ENCODE peak calls at places on chromosomes 16 and 17, in ten cellular contexts. R, W, N, T, U, Q, K, V, Z and B are unnamed samples. For H3K9me3, the result is how much of the 10 kb centered on the place peaks cover.

GRCh38 chr16:80060470-80060869 is 459.9 kb upstream of the MAF start:
- DNase-seq in Q (no peak), R (no peak), Z (no peak), V (no peak), T (no peak), K (no peak), W (no peak), N (no peak), U (no peak), B (no peak)

GRCh38 chr16:30741461-30741914 is 6.7 kb upstream of the PHKG2 start:
- DNase-seq in W (peak), N (no peak), K (no peak), Q (peak), Z (no peak), T (no peak), U (peak), R (peak), V (no peak), B (peak)

GRCh38 chr16:65510850-65511249 is 389.0 kb upstream of the CDH11 start:
- DNase-seq in V (no peak), W (no peak), N (no peak), U (peak), Z (no peak), K (no peak), T (no peak), Q (no peak), R (no peak), B (no peak)

GRCh38 chr16:53893731-53894435 is 189.9 kb downstream of the FTO start:
- DNase-seq in K (no peak), U (peak), N (no peak), Q (no peak), W (peak), R (peak), V (no peak), T (peak), Z (no peak), B (no peak)

GRCh38 chr17:79899584-79899983 is 60.3 kb upstream of the CBX4 start:
- DNase-seq in V (no peak), R (no peak), K (no peak), U (no peak), Q (no peak), Z (no peak), N (no peak), W (no peak), T (no peak), B (no peak)

GRCh38 chr16:66263168-66263972 is 103.1 kb upstream of the CDH5 start:
- DNase-seq in W (no peak), K (no peak), R (no peak), T (no peak), Z (no peak), V (no peak), U (no peak), Q (no peak), N (peak), B (no peak)

GRCh38 chr17:4010754-4011153 is 46.5 kb upstream of the ATP2A3 start:
- DNase-seq in V (no peak), K (no peak), N (no peak), Z (no peak), W (no peak), U (no peak), R (no peak), Q (no peak), T (no peak), B (no peak)

GRCh38 chr17:4074831-4075495 is 67.9 kb downstream of the ZZEF1 start:
- DNase-seq in R (no peak), U (peak), Q (no peak), N (peak), Z (no peak), W (peak), V (peak), T (no peak), K (peak), B (no peak)

GRCh38 chr17:76528156-76528527 is 9.4 kb downstream of the CYGB start:
- DNase-seq in K (no peak), R (no peak), Q (no peak), N (no peak), W (no peak), T (no peak), U (peak), Z (no peak), V (no peak), B (no peak)

GRCh38 chr17:81523139-81524062 is 4.8 kb upstream of the FSCN2 start:
- DNase-seq in V (no peak), T (no peak), K (peak), N (peak), Z (no peak), U (peak), Q (no peak), R (no peak), W (no peak), B (peak)

GRCh38 chr17:57869599-57870282 is 19.9 kb upstream of the MRPS23 start:
- DNase-seq in Q (no peak), U (peak), T (no peak), Z (no peak), V (no peak), N (no peak), W (peak), R (no peak), K (no peak), B (no peak)

GRCh38 chr17:41536741-41537613 is 8.9 kb upstream of the KRT19 start:
- DNase-seq in Q (no peak), Z (no peak), T (no peak), V (no peak), U (no peak), W (no peak), N (no peak), K (no peak), R (no peak), B (no peak)

GRCh38 chr17:58755577-58756245 is at the start of gene PPM1E:
- DNase-seq in N (peak), V (peak), W (no peak), T (no peak), Z (peak), K (peak), U (peak), R (peak), Q (peak), B (no peak)

GRCh38 chr16:17939723-17940122 is 396.8 kb downstream of the NPIPA8 start:
- DNase-seq in V (no peak), Z (no peak), R (no peak), Q (no peak), T (no peak), N (no peak), K (no peak), U (no peak), W (no peak), B (no peak)

GRCh38 chr16:10494343-10495030 is 85.9 kb downstream of the EMP2 start:
- DNase-seq in V (no peak), N (no peak), T (no peak), K (no peak), Q (no peak), W (no peak), R (no peak), Z (no peak), U (no peak), B (no peak)

GRCh38 chr17:63550816-63551639 is 751 bp downstream of the DCAF7 start:
- DNase-seq in Q (no peak), K (peak), Z (no peak), V (peak), R (peak), U (peak), N (peak), W (no peak), T (no peak), B (no peak)

GRCh38 chr17:75876190-75876937 is 2.0 kb downstream of the TRIM47 start:
- DNase-seq in R (peak), W (no peak), Q (peak), K (no peak), N (peak), V (peak), T (no peak), Z (no peak), U (no peak), B (peak)

GRCh38 chr17:1474402-1475189 is 17.9 kb downstream of the MYO1C start:
- DNase-seq in R (no peak), N (no peak), Q (peak), T (no peak), U (no peak), Z (no peak), V (no peak), W (no peak), K (no peak), B (no peak)

GRCh38 chr16:8963010-8963824 is 489 bp downstream of the USP7 start:
- DNase-seq in T (no peak), W (no peak), N (peak), R (no peak), U (no peak), Q (no peak), V (no peak), Z (no peak), K (no peak), B (no peak)

GRCh38 chr16:84050316-84050715 is 7.7 kb upstream of the SLC38A8 start:
- DNase-seq in Q (no peak), Z (no peak), T (no peak), W (no peak), N (no peak), K (no peak), U (no peak), V (no peak), R (no peak), B (peak)

GRCh38 chr17:20095366-20096080 is 86.4 kb downstream of the SPECC1 start:
- DNase-seq in Z (peak), T (no peak), U (peak), N (peak), Q (no peak), R (peak), V (no peak), K (no peak), W (no peak), B (peak)

GRCh38 chr16:13866073-13866472 is 53.9 kb upstream of the ERCC4 start:
- DNase-seq in T (peak), K (peak), Z (peak), W (peak), U (peak), Q (peak), V (peak), N (peak), R (peak), B (peak)

GRCh38 chr17:37708616-37709212 is 36.1 kb downstream of the HNF1B start:
- DNase-seq in Z (no peak), K (no peak), U (peak), R (peak), Q (peak), T (no peak), N (no peak), W (no peak), V (no peak), B (no peak)

GRCh38 chr17:81349397-81350319 is 45.6 kb upstream of the BAHCC1 start:
- DNase-seq in Q (no peak), V (no peak), N (no peak), R (no peak), K (peak), W (no peak), T (no peak), U (no peak), Z (no peak), B (no peak)

GRCh38 chr16:26334218-26335111 is 642.7 kb downstream of the HS3ST4 start:
- DNase-seq in N (peak), W (no peak), Z (no peak), V (no peak), T (no peak), R (no peak), Q (no peak), K (no peak), U (no peak), B (no peak)

GRCh38 chr17:7889166-7889584 is 586 bp downstream of the CHD3 start:
- DNase-seq in Q (peak), T (peak), U (peak), W (peak), N (peak), R (peak), V (no peak), K (peak), Z (peak), B (peak)

GRCh38 chr17:12765544-12765943 is 23.8 kb upstream of the ARHGAP44 start:
- DNase-seq in Z (peak), T (no peak), W (peak), N (no peak), V (no peak), R (no peak), K (peak), Q (peak), U (peak), B (no peak)

GRCh38 chr16:3618782-3619166 is 7.4 kb upstream of the SLX4 start:
- DNase-seq in V (no peak), Q (peak), N (no peak), R (no peak), K (no peak), T (no peak), U (no peak), W (no peak), Z (no peak), B (no peak)

GRCh38 chr17:20191066-20191465 is 181.9 kb downstream of the SPECC1 start:
- DNase-seq in Q (no peak), Z (no peak), V (no peak), K (no peak), N (no peak), R (no peak), U (peak), T (no peak), W (peak), B (no peak)

GRCh38 chr16:25886598-25886997 is 194.8 kb downstream of the HS3ST4 start:
- DNase-seq in N (no peak), T (no peak), V (no peak), K (no peak), Q (no peak), Z (no peak), R (no peak), U (no peak), W (no peak), B (no peak)

GRCh38 chr17:50281739-50282401 is 7.6 kb downstream of the TMEM92 start:
- DNase-seq in U (no peak), V (no peak), N (no peak), T (no peak), W (no peak), R (no peak), Q (no peak), K (no peak), Z (no peak), B (no peak)

GRCh38 chr16:22859925-22860324 is 46.0 kb downstream of the HS3ST2 start:
- DNase-seq in N (no peak), V (no peak), Z (no peak), Q (no peak), K (no peak), U (no peak), R (no peak), T (no peak), W (no peak), B (no peak)

GRCh38 chr17:42310281-42311156 is 22.2 kb downstream of the STAT5A start:
- DNase-seq in R (no peak), Q (no peak), T (no peak), W (no peak), U (no peak), Z (no peak), K (peak), V (no peak), N (peak), B (no peak)

GRCh38 chr17:76867578-76868175 is 527 bp upstream of the MGAT5B start:
- DNase-seq in R (no peak), N (no peak), U (peak), K (no peak), Q (no peak), Z (no peak), T (no peak), V (no peak), W (no peak), B (no peak)

GRCh38 chr16:86261379-86261778 is 248.9 kb upstream of the FOXF1 start:
- DNase-seq in K (peak), U (peak), Z (no peak), R (no peak), Q (no peak), T (no peak), V (no peak), N (no peak), W (no peak), B (no peak)

GRCh38 chr17:31803494-31804213 is 55.4 kb downstream of the COPRS start:
- DNase-seq in N (no peak), V (no peak), Z (no peak), U (peak), T (no peak), R (peak), K (no peak), W (no peak), Q (peak), B (no peak)

GRCh38 chr17:4949321-4950074 is 1.2 kb upstream of the PFN1 start:
- DNase-seq in U (peak), Q (peak), Z (peak), V (peak), T (peak), N (peak), W (no peak), K (peak), R (peak), B (peak)

GRCh38 chr16:85329059-85329812 is 217.0 kb upstream of the CIBAR2 start:
- DNase-seq in K (peak), Z (no peak), N (peak), R (peak), V (no peak), W (no peak), U (peak), Q (peak), T (no peak), B (no peak)

GRCh38 chr17:72946696-72947095 is 145.8 kb downstream of the SLC39A11 start:
- DNase-seq in R (no peak), K (no peak), W (no peak), Z (no peak), U (no peak), V (no peak), N (peak), T (no peak), Q (no peak), B (no peak)
- H3K9me3 ChIP-seq in R (under half), K (under half), W (under half), Z (under half), U (under half), V (under half), N (under half), T (under half), Q (under half), B (under half)

GRCh38 chr16:88905563-88905962 is 39.1 kb upstream of the PABPN1L start:
- DNase-seq in N (peak), Q (no peak), W (no peak), Z (no peak), U (no peak), T (no peak), V (no peak), R (no peak), K (peak), B (no peak)
- H3K9me3 ChIP-seq in N (under half), Q (under half), W (under half), Z (under half), U (under half), T (under half), V (under half), R (under half), K (under half), B (under half)

GRCh38 chr17:21298056-21298982 is 13.8 kb downstream of the MAP2K3 start:
- DNase-seq in V (no peak), N (no peak), Q (no peak), R (no peak), K (peak), U (no peak), Z (no peak), T (no peak), W (no peak), B (no peak)

GRCh38 chr17:21296097-21297025 is 11.8 kb downstream of the MAP2K3 start:
- DNase-seq in W (no peak), V (no peak), Q (no peak), Z (no peak), R (no peak), K (peak), U (peak), T (no peak), N (no peak), B (peak)

GRCh38 chr17:21298983-21299519 is 14.5 kb downstream of the MAP2K3 start:
- DNase-seq in Q (no peak), Z (no peak), U (no peak), T (no peak), K (no peak), R (no peak), V (no peak), W (no peak), N (no peak), B (peak)

GRCh38 chr17:21297026-21297520 is 12.6 kb downstream of the MAP2K3 start:
- DNase-seq in N (no peak), K (no peak), Q (no peak), V (no peak), W (no peak), Z (no peak), U (no peak), T (no peak), R (no peak), B (peak)

DNA sequence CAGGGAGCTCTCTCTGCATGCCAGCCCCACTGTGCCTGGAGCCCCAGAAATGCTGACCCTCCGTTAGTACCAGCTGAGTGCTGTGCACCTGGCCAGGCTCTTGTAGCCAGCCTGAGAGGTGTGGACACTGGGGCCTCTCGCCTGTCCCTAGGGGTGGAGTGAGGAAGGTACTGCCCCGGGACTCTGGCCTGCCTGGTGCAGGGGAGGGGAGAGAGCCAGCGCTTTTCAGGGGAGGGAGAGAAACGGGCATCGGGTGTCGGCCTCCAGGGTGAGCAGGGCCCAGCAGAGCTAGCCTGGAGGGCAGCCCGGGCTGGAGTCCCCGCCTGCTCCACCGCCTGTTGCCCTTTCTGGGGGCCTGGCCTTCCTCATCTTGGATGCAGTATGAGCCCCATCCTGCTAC is 13.1 kb downstream of the MAP2K3 start:
- DNase-seq in R (no peak), W (no peak), T (no peak), V (no peak), Q (no peak), K (peak), N (peak), Z (no peak), U (no peak), B (peak)
- H3K9me3 ChIP-seq in R (under half), W (half or more), T (under half), V (under half), Q (under half), K (under half), N (under half), Z (under half), U (under half), B (under half)

DNA sequence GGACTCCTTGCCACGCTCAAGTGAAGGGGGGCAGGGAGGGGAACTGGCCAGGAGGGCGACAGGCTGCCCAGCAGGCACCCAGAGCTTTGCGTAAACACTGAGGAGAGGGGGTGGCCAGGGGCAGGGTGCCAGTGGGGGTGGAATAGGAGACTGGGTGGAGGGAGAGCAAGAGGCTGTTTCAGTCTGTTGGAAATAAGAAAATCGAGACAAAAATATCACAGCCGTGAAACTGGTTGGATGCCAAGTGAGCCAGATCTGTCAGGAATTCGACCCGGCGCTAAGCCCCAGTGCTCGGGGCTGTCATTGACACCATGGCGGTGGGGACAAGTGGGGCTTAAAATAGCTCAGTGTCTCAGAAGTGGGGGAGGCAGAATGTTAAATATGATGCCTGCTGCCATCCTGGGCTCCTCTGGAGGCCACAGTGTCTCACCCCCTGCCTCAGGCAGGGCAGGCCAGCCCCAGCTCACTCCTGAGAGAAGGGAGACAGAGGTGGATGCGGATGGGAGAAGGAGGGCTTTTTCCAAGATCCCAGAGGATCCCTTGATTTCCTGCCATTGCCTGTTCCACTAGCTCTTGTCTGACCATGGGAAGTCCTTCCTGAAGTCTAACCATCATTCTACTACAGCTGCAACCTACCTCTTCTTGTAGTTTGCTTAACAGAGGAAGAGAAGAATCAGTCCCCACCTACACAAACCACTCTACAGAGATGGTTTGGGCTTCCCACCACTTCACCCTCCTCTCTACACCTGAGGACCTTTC is 9.5 kb downstream of the PNMT start:
- DNase-seq in U (no peak), Q (no peak), W (no peak), K (no peak), V (no peak), T (peak), Z (peak), N (no peak), R (no peak), B (peak)
- H3K9me3 ChIP-seq in U (under half), Q (under half), W (under half), K (under half), V (under half), T (under half), Z (under half), N (under half), R (under half), B (under half)